ENCODE peak calls at places on chromosomes 3 and 15, in five cellular contexts. Y is HepG2; D is NCI-H345; U is GM12865; S is stimulated activated CD4-positive, alpha-beta T cell treated with anti-CD3 and anti-CD28 coated beads, Interleukin-2, amount 100 ng/mL, for 48 hours. C is an unnamed sample.

GRCh38 chr3:46713048-46713897 is 4.4 kb downstream of the PRSS50 start:
- DNase-seq in Y (no peak), D (no peak), U (no peak), S (no peak), C (no peak)

GRCh38 chr3:45870099-45870498 is 16.2 kb upstream of the CCR9 start:
- DNase-seq in D (no peak), S (peak), U (peak), Y (no peak), C (no peak)

GRCh38 chr3:196997311-196997710 is 28.7 kb upstream of the PIGZ start:
- DNase-seq in D (no peak), U (no peak), S (no peak), Y (no peak), C (no peak)

GRCh38 chr15:60444289-60444912 is 34.5 kb downstream of the ICE2 start:
- DNase-seq in S (no peak), Y (peak), D (no peak), U (no peak), C (no peak)

GRCh38 chr3:59540241-59540640 is 490.4 kb upstream of the CFAP20DC start:
- DNase-seq in D (peak), Y (no peak), S (no peak), U (no peak), C (peak)

GRCh38 chr3:73924063-73924462 is 299.3 kb upstream of the PDZRN3 start:
- DNase-seq in D (no peak), Y (no peak), S (no peak), U (no peak), C (no peak)

GRCh38 chr3:66468016-66468735 is 32.6 kb downstream of the LRIG1 start:
- DNase-seq in S (no peak), Y (no peak), U (peak), D (no peak), C (no peak)

GRCh38 chr3:58101499-58102370 is 93.5 kb downstream of the FLNB start:
- DNase-seq in Y (peak), U (no peak), D (no peak), S (no peak), C (no peak)

GRCh38 chr15:38217181-38217580 is 35.5 kb upstream of the SPRED1 start:
- DNase-seq in S (no peak), U (peak), Y (no peak), D (no peak), C (no peak)

GRCh38 chr15:71115567-71116351 is 488 bp downstream of the THSD4 start:
- DNase-seq in Y (no peak), D (no peak), U (peak), S (no peak), C (no peak)

GRCh38 chr15:75694241-75695182 is 18.1 kb downstream of the CSPG4 start:
- DNase-seq in S (no peak), D (peak), Y (peak), U (no peak), C (peak)

GRCh38 chr15:65332662-65333440 is 28.4 kb downstream of the RNU5B-1 start:
- DNase-seq in D (no peak), U (no peak), Y (no peak), S (no peak), C (no peak)

GRCh38 chr15:40875996-40876740 is 2.1 kb upstream of the RHOV start:
- DNase-seq in S (no peak), Y (no peak), U (no peak), D (no peak), C (no peak)

GRCh38 chr15:73936181-73936580 is 9.9 kb downstream of the LOXL1 start:
- DNase-seq in S (no peak), D (no peak), U (no peak), Y (no peak), C (no peak)

GRCh38 chr15:67882487-67883227 is 42.8 kb upstream of the RNU6-1 start:
- DNase-seq in Y (no peak), S (no peak), D (no peak), U (peak), C (no peak)

GRCh38 chr3:51921081-51921578 is 18.0 kb upstream of the IQCF1 start:
- DNase-seq in S (no peak), U (no peak), D (no peak), Y (no peak), C (no peak)

GRCh38 chr3:193872265-193872753 is 263.6 kb upstream of the HES1 start:
- DNase-seq in U (peak), Y (peak), S (no peak), D (peak), C (peak)

GRCh38 chr3:59084598-59084997 is 34.8 kb upstream of the CFAP20DC start:
- DNase-seq in Y (no peak), U (no peak), D (no peak), S (no peak), C (no peak)

GRCh38 chr3:19886404-19886803 is 47.6 kb downstream of the EFHB start:
- DNase-seq in D (no peak), S (no peak), Y (peak), U (no peak), C (no peak)

GRCh38 chr3:101732240-101732641 is 7.8 kb downstream of the CEP97 start:
- DNase-seq in S (no peak), D (no peak), U (no peak), Y (no peak), C (no peak)

GRCh38 chr15:26889298-26889898 is 22.5 kb downstream of the GABRA5 start:
- DNase-seq in D (peak), U (peak), S (peak), Y (peak), C (peak)